ENCODE peak calls at places on chromosomes 4 and X, in nine cellular contexts. O is astrocyte, U is IMR-90, P is choroid plexus epithelial cell, G is astrocyte of the spinal cord, S is coronary artery, F is GM06990, C is left lung, X is adrenal gland. I is an unnamed sample.

GRCh38 chrX:46180258-46180687 is 364.9 kb downstream of the ZNF674 start:
- DNase-seq in O (peak; percentile 97), U (peak; percentile 47), P (peak; percentile 67), G (peak; percentile 95), S (no peak), F (peak; percentile 22), C (no peak), X (no peak), I (no peak)

GRCh38 chr4:24683116-24683515 is 98.8 kb upstream of the DHX15 start:
- DNase-seq in O (peak; percentile 18), U (no peak), P (no peak), G (no peak), S (no peak), F (no peak), C (no peak), X (no peak), I (no peak)

GRCh38 chrX:65821721-65822496 is 154.5 kb downstream of the MSN start:
- DNase-seq in O (no peak), U (no peak), P (no peak), G (no peak), S (no peak), F (peak; percentile 45), C (peak; percentile 86), X (peak; percentile 0), I (peak; percentile 11)

GRCh38 chrX:13432376-13432775 is 112.5 kb upstream of the ATXN3L start:
- DNase-seq in O (peak; percentile 98), U (peak; percentile 98), P (peak; percentile 98), G (peak; percentile 93), S (no peak), F (no peak), C (no peak), X (peak; percentile 57), I (no peak)

GRCh38 chr4:4195354-4195753 is 31.4 kb downstream of the OTOP1 start:
- DNase-seq in O (no peak), U (no peak), P (no peak), G (no peak), S (no peak), F (no peak), C (no peak), X (no peak), I (no peak)

GRCh38 chr4:155552180-155552579 is 114.5 kb upstream of the GUCY1A1 start:
- DNase-seq in O (peak; percentile 30), U (peak; percentile 81), P (no peak), G (peak; percentile 89), S (no peak), F (no peak), C (peak; percentile 27), X (no peak), I (no peak)

GRCh38 chr4:75598390-75598789 is 31.9 kb downstream of the CDKL2 start:
- DNase-seq in O (peak; percentile 76), U (peak; percentile 39), P (peak; percentile 72), G (peak; percentile 55), S (no peak), F (no peak), C (no peak), X (no peak), I (peak; percentile 15)

GRCh38 chrX:66638591-66639500 is at the start of gene EDA2R:
- DNase-seq in O (peak; percentile 88), U (peak; percentile 87), P (peak; percentile 93), G (peak; percentile 89), S (no peak), F (peak; percentile 31), C (no peak), X (peak; percentile 59), I (peak; percentile 70)

GRCh38 chrX:68177542-68177941 is 255.8 kb downstream of the OPHN1 start:
- DNase-seq in O (peak; percentile 13), U (peak; percentile 38), P (peak; percentile 26), G (no peak), S (no peak), F (no peak), C (no peak), X (no peak), I (no peak)

GRCh38 chr4:154164931-154165839 is 326.4 kb downstream of the DCHS2 start:
- DNase-seq in O (peak; percentile 99), U (peak; percentile 77), P (peak; percentile 88), G (peak; percentile 95), S (no peak), F (peak; percentile 31), C (no peak), X (no peak), I (no peak)

GRCh38 chr4:55123791-55124190 is 1.6 kb downstream of the KDR start:
- DNase-seq in O (no peak), U (no peak), P (no peak), G (no peak), S (no peak), F (no peak), C (no peak), X (no peak), I (no peak)

GRCh38 chrX:110691446-110691845 is 104.2 kb downstream of the CHRDL1 start:
- DNase-seq in O (peak; percentile 19), U (no peak), P (no peak), G (peak; percentile 12), S (no peak), F (no peak), C (no peak), X (no peak), I (no peak)

GRCh38 chr4:186739802-186740434 is 16.3 kb upstream of the FAT1 start:
- DNase-seq in O (no peak), U (no peak), P (no peak), G (no peak), S (no peak), F (no peak), C (no peak), X (no peak), I (no peak)

GRCh38 chr4:176792348-176793059 is at the start of gene VEGFC:
- DNase-seq in O (no peak), U (peak; percentile 73), P (peak; percentile 69), G (peak; percentile 79), S (peak; percentile 74), F (no peak), C (peak; percentile 83), X (peak; percentile 67), I (peak; percentile 62)
- TF ChIP-seq CTCF in O (no peak), U (peak; percentile 18), P (no peak), G (no peak), S (no peak), F (no peak), C (no peak), X (no peak), I (no peak)

DNA sequence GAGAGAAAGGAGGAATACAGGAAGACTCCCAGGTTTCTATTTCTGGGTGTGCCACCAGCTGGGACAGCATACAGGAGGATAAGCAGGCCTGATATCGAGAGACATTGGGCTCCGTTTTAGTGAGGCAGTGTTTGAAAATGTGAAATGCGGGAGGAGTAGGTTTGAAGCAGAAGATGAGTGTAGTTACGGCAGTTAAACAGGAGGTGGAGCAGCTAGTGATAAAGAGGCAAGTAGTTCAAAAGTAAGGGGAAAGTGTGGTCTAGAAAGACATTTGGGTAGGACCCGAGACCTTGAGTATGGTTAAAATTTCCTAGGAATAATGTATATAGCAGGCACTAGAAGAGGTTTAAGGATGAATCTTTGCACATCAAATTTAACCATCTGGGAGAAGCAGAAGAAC is 42.4 kb downstream of the DCUN1D4 start:
- DNase-seq in O (peak; percentile 20), U (peak; percentile 28), P (peak; percentile 63), G (peak; percentile 28), S (no peak), F (no peak), C (no peak), X (no peak), I (peak; percentile 22)
- TF ChIP-seq CTCF in O (peak; percentile 33), U (peak; percentile 31), P (peak; percentile 64), G (peak; percentile 50), S (peak; percentile 19), F (peak; percentile 42), C (no peak), X (no peak), I (peak; percentile 16)

GRCh38 chr4:64360664-64361398 is 48.4 kb downstream of the TECRL start:
- DNase-seq in O (no peak), U (no peak), P (no peak), G (no peak), S (no peak), F (no peak), C (no peak), X (no peak), I (no peak)
- TF ChIP-seq CTCF in O (no peak), U (no peak), P (no peak), G (no peak), S (no peak), F (no peak), C (no peak), X (no peak), I (no peak)

DNA sequence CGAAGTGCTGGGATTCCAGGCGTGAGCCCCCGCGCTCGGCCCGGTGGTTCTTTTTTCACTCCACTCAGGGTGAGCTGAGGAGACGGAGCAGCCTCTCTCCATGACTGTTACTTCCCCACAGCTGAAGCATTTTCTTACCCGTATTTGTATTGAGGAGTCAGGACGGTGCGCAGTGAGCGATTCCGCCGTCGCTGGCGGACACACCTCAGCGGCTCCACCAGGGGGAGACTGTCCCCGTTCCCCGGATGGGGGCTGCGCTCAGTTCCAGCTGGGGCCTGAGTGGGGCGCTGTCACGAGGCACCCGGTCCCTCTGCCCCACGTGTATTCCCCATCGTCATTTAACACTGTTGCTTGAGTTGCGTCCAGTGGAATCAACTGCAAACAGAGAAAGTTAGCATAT is 844.0 kb upstream of the FRG1 start:
- DNase-seq in O (no peak), U (no peak), P (no peak), G (no peak), S (no peak), F (no peak), C (peak; percentile 65), X (no peak), I (no peak)
- TF ChIP-seq CTCF in O (no peak), U (no peak), P (no peak), G (no peak), S (no peak), F (no peak), C (no peak), X (no peak), I (no peak)

I was measured in GM20000.